ENCODE peak calls at places on chromosomes 11 and 22, in seven cellular contexts. K is fibroblast of pulmonary artery, B is brain microvascular endothelial cell, O is Panc1, F is AG09309, W is mucosa of descending colon, E is stomach. P is an unnamed sample.

GRCh38 chr11:66388746-66389386 is 17.3 kb upstream of the SLC29A2 start:
- DNase-seq in K (peak; percentile 80), B (peak; percentile 49), O (no peak), F (no peak), W (no peak), E (peak; percentile 90), P (peak; percentile 82)

GRCh38 chr22:40212126-40212525 is 34.4 kb downstream of the TNRC6B start:
- DNase-seq in K (no peak), B (no peak), O (no peak), F (no peak), W (no peak), E (no peak), P (peak; percentile 55)

GRCh38 chr22:47017245-47017644 is 254.8 kb downstream of the TBC1D22A start:
- DNase-seq in K (no peak), B (no peak), O (no peak), F (no peak), W (no peak), E (peak; percentile 11), P (no peak)

GRCh38 chr11:96393753-96394348 is 4.0 kb downstream of the JRKL start:
- DNase-seq in K (peak; percentile 75), B (peak; percentile 35), O (peak; percentile 25), F (no peak), W (no peak), E (no peak), P (peak; percentile 72)

GRCh38 chr11:35662061-35662648 is 420 bp upstream of the TRIM44 start:
- DNase-seq in K (no peak), B (no peak), O (no peak), F (no peak), W (no peak), E (no peak), P (no peak)

GRCh38 chr11:2310073-2310785 is 8.4 kb downstream of the TSPAN32 start:
- DNase-seq in K (no peak), B (no peak), O (no peak), F (no peak), W (peak; percentile 22), E (no peak), P (no peak)

GRCh38 chr22:42639541-42640241 is 710 bp downstream of the ATP5MGL start:
- DNase-seq in K (no peak), B (no peak), O (no peak), F (no peak), W (no peak), E (no peak), P (peak; percentile 16)

GRCh38 chr11:97461044-97461880 is 1071.4 kb downstream of the JRKL start:
- DNase-seq in K (no peak), B (no peak), O (no peak), F (no peak), W (peak; percentile 23), E (no peak), P (no peak)

GRCh38 chr11:71286701-71287643 is 34.6 kb upstream of the SHANK2 start:
- DNase-seq in K (peak; percentile 62), B (peak; percentile 70), O (no peak), F (peak; percentile 99), W (no peak), E (peak; percentile 74), P (peak; percentile 81)

GRCh38 chr11:72782081-72782920 is 11.5 kb downstream of the STARD10 start:
- DNase-seq in K (no peak), B (no peak), O (no peak), F (no peak), W (peak; percentile 75), E (peak; percentile 65), P (no peak)

GRCh38 chr11:19187101-19187500 is 14.7 kb downstream of the CSRP3 start:
- DNase-seq in K (peak; percentile 26), B (no peak), O (no peak), F (peak; percentile 3), W (no peak), E (no peak), P (peak; percentile 59)

GRCh38 chr11:13878077-13878476 is 84.4 kb upstream of the SPON1 start:
- DNase-seq in K (no peak), B (no peak), O (no peak), F (no peak), W (no peak), E (no peak), P (no peak)

GRCh38 chr11:116647305-116648080 is 125.3 kb downstream of the BUD13 start:
- DNase-seq in K (no peak), B (no peak), O (no peak), F (no peak), W (no peak), E (no peak), P (no peak)

GRCh38 chr11:100905684-100906083 is 218.6 kb downstream of the ARHGAP42 start:
- DNase-seq in K (no peak), B (no peak), O (no peak), F (no peak), W (no peak), E (no peak), P (no peak)

GRCh38 chr11:123544631-123545375 is 109.6 kb downstream of the SCN3B start:
- DNase-seq in K (no peak), B (no peak), O (no peak), F (no peak), W (no peak), E (no peak), P (no peak)

GRCh38 chr22:30386608-30386959 is 627 bp downstream of the RNF215 start:
- DNase-seq in K (no peak), B (no peak), O (no peak), F (no peak), W (no peak), E (no peak), P (no peak)

GRCh38 chr11:128029219-128029722 is 558.1 kb downstream of the ETS1 start:
- DNase-seq in K (peak; percentile 72), B (no peak), O (no peak), F (no peak), W (no peak), E (no peak), P (peak; percentile 58)

GRCh38 chr11:92152245-92152644 is 72.4 kb upstream of the FAT3 start:
- DNase-seq in K (no peak), B (no peak), O (no peak), F (no peak), W (no peak), E (no peak), P (no peak)

GRCh38 chr11:46684364-46684763 is 16.1 kb downstream of the ARHGAP1 start:
- DNase-seq in K (no peak), B (no peak), O (no peak), F (no peak), W (no peak), E (no peak), P (no peak)

GRCh38 chr22:48581821-48582469 is 1245.7 kb downstream of the BRD1 start:
- DNase-seq in K (peak; percentile 0), B (no peak), O (no peak), F (no peak), W (no peak), E (no peak), P (no peak)

GRCh38 chr11:119377112-119377901 is 4.2 kb downstream of the USP2 start:
- DNase-seq in K (no peak), B (no peak), O (no peak), F (no peak), W (no peak), E (no peak), P (no peak)

GRCh38 chr22:37933711-37934376 is 19.6 kb downstream of the C22orf23 start:
- DNase-seq in K (peak; percentile 90), B (peak; percentile 93), O (peak; percentile 67), F (peak; percentile 52), W (peak; percentile 90), E (peak; percentile 95), P (peak; percentile 94)

GRCh38 chr22:26718905-26719304 is 61.5 kb downstream of the MIAT start:
- DNase-seq in K (peak; percentile 86), B (peak; percentile 85), O (no peak), F (peak; percentile 84), W (no peak), E (no peak), P (peak; percentile 90)

DNA sequence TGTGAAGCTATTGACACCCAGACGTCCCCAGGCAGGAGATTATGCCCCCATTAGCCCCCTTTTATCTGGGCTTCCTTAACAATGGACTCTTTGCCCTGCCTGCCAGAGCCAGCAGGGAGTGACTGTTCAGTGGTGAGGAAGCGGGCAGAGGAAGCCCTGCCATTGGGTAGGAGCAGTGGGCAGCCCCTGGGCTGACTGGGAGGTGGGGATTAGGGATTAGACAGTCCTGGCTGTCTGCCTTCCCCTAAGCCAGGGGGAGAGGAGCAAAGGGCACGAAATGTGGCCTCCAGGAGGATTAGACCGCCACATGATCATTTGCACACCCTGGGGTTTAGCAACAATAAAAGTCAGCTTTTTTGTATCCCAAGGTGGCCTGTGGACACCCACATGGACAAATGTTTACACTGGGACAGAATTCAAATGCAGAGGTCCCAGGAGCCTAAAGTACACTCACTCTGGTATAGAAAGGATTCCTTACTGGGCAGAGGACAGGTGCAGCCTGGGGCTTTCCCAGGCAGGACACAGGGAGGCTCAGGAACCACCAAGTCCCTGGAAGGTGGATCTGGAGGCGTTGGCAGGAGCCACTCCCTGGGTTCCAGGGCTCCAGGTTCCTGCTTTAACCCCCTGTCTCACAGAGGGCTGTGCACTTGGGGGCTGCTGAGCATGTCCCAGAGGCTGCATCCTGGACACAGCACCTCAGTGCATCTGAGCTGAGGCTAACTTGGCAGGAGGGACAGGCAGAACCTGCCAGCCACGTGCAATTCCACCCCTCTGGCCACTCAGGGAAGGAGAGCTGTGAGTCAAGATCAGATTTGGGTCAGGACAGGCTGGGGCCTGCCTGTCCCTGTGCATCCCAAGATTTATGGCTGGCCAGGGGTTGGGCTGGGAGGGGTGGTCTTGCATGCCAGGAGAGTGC is 2.1 kb downstream of the PNPLA3 start:
- DNase-seq in K (peak; percentile 11), B (no peak), O (no peak), F (no peak), W (no peak), E (no peak), P (no peak)
- H3K4me3 ChIP-seq in K (peak overlapping the region; percentile 74), B (peak overlapping the region; percentile 84), O (peak overlapping the region; percentile 6), F (no peak overlapping the region), W (no peak overlapping the region), E (no peak overlapping the region), P (peak overlapping the region; percentile 83)

DNA sequence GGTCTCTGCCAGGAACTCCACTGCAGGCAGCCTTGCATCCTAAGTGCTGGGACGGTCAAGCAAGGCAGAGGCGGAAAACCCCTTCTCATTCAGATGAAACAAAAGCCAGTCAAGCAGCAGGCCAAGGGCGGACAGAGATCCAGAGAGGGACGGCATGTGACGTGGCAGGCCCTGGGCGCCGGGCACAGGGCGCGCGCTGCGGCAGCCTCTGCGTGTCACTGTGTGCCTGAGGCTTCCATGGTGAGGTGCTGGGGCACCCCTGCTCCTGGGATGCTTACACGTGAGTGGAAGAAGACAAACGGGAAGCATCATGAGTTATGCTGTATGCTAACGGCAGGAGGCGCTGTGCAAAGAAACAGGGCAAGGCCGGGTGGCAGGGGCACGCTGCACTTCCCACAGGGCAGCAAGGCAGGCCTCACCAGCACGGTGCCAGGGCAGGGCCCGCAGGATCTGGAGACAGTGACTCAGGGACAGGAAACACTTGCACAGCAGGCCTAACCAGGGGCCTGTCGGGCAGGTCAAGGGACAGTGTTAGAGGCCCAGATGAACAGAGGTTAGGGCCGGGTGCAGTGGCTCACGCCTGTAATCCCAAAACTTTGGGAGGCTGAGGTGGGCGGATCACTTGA is 6.1 kb downstream of the TOLLIP start:
- DNase-seq in K (no peak), B (no peak), O (no peak), F (no peak), W (peak; percentile 67), E (peak; percentile 57), P (no peak)
- TF ChIP-seq CTCF in K (peak; percentile 17), B (peak; percentile 62), O (peak; percentile 94), F (no peak), W (peak; percentile 18), E (no peak), P (no peak)

GRCh38 chr11:124922831-124923230 is 3.8 kb downstream of the HEPN1 start:
- DNase-seq in K (no peak), B (no peak), O (no peak), F (no peak), W (no peak), E (no peak), P (no peak)
- H3K4me3 ChIP-seq in K (no peak overlapping the region), B (no peak overlapping the region), O (no peak overlapping the region), F (no peak overlapping the region), W (no peak overlapping the region), E (no peak overlapping the region), P (no peak overlapping the region)

GRCh38 chr11:64649304-64649703 is 58.3 kb downstream of the SLC22A12 start:
- DNase-seq in K (peak; percentile 27), B (no peak), O (no peak), F (no peak), W (no peak), E (no peak), P (peak; percentile 55)
- TF ChIP-seq CTCF in K (peak; percentile 55), B (peak; percentile 70), O (peak; percentile 80), F (peak; percentile 41), W (no peak), E (no peak), P (peak; percentile 55)

P was measured in cardiac fibroblast.